ENCODE peak calls at places on chromosomes 7 and 10, in four cellular contexts. One of them, this sample, is unnamed. For H3K4me1, the result is how much of the 10 kb centered on the place peaks cover.

GRCh38 chr7:141181812-141182211 is 107.9 kb downstream of the TMEM178B start:
- DNase-seq in SJSA1: no peak
- DNase-seq in psoas muscle: no peak
- DNase-seq in H1: no peak
- DNase-seq in this sample: no peak

GRCh38 chr10:118002581-118002980 is 44.2 kb downstream of the RAB11FIP2 start:
- DNase-seq in H1: no peak
- DNase-seq in psoas muscle: no peak
- DNase-seq in SJSA1: no peak
- DNase-seq in this sample: no peak

GRCh38 chr10:126921162-126921561 is 15.9 kb downstream of the DOCK1 start:
- DNase-seq in psoas muscle: no peak
- DNase-seq in H1: no peak
- DNase-seq in SJSA1: no peak
- DNase-seq in this sample: no peak

GRCh38 chr10:115417585-115418265 is 324.6 kb downstream of the ATRNL1 start:
- DNase-seq in psoas muscle: no peak
- DNase-seq in SJSA1: peak
- DNase-seq in H1: peak
- DNase-seq in this sample: no peak

GRCh38 chr7:16504019-16504418 is 22.6 kb upstream of the LRRC72 start:
- DNase-seq in SJSA1: peak
- DNase-seq in H1: no peak
- DNase-seq in psoas muscle: no peak
- DNase-seq in this sample: no peak

GRCh38 chr7:19106308-19107141 is 10.9 kb downstream of the TWIST1 start:
- DNase-seq in psoas muscle: no peak
- DNase-seq in H1: no peak
- DNase-seq in SJSA1: peak
- DNase-seq in this sample: no peak

GRCh38 chr7:131735151-131735550 is 178.7 kb upstream of the PODXL start:
- DNase-seq in H1: no peak
- DNase-seq in SJSA1: no peak
- DNase-seq in psoas muscle: no peak
- DNase-seq in this sample: no peak

GRCh38 chr7:1966631-1967200 is 266.0 kb downstream of the MAD1L1 start:
- DNase-seq in SJSA1: no peak
- DNase-seq in H1: no peak
- DNase-seq in psoas muscle: no peak
- DNase-seq in this sample: no peak

DNA sequence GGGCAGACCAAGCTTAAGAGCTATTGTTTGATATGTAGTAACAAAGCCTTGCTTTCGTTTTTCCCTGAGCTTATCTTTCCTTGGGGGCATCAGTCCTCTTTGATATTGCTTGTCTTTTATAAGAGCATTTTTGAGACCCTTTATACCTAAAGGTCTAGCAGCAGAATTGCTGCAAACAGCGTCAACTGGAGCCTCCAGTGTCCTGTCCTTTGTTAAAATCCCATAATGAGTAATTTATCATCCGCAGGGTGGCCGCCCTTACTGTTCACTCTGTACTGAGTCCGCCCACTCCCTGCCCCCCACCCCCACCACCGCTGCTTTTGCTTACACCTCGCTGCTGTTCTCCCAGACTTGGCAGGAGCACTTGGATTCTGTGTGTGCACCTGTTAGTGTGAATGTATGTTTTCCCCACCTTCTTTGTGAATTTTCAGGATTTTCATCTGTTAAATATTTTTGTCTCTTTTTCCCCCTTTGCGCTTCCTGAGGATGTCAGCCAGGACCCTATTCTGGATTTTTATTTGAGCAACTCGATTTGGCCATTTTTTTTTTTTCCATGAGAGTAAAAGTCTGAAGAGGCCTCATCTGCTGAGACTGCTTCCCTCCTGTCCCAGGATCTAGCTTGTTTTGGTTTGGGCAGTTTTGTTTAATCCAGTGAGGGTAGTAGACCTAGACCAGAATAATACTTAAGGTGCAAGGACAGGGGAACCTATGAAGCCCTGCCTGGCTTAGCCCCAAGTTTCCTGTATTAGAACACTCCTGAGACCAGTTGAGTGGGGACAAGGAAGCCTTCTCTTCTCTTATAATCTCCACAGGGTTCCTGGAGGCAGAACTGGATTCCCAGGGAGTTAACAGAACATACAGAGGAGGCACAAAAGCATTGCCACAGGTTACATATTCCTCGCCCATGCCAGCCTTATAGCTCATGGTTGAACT is 8.1 kb downstream of the AGFG2 start:
- DNase-seq in H1: no peak
- DNase-seq in psoas muscle: no peak
- DNase-seq in SJSA1: no peak
- DNase-seq in this sample: peak
- H3K4me1 ChIP-seq in H1: under half
- H3K4me1 ChIP-seq in psoas muscle: under half
- H3K4me1 ChIP-seq in SJSA1: under half
- H3K4me1 ChIP-seq in this sample: half or more

GRCh38 chr7:136036336-136036735 is 59.2 kb upstream of the MTPN start:
- DNase-seq in SJSA1: peak
- DNase-seq in psoas muscle: no peak
- DNase-seq in H1: no peak
- DNase-seq in this sample: no peak
- H3K4me1 ChIP-seq in SJSA1: under half
- H3K4me1 ChIP-seq in psoas muscle: under half
- H3K4me1 ChIP-seq in H1: under half
- H3K4me1 ChIP-seq in this sample: under half

DNA sequence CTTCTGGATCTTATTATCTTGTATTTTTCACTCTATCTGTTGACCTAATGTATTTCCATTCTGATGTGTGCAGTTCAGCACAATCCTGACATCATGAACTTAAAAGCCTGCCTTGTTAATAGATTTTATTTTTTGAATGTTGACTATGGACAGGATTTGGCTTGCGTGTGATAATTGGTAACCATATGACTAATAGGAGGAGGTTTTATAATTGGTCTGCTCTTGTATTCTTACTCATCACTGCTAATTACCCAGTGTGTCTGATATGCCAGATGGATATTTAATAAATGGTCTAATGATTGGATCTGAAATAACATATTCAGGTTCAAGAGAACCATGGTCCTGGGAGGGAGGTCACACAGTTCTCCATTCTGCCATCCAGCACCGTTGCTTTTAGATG is 45.9 kb downstream of the MTURN start:
- DNase-seq in psoas muscle: no peak
- DNase-seq in H1: no peak
- DNase-seq in SJSA1: no peak
- DNase-seq in this sample: no peak
- H3K4me1 ChIP-seq in psoas muscle: half or more
- H3K4me1 ChIP-seq in H1: under half
- H3K4me1 ChIP-seq in SJSA1: under half
- H3K4me1 ChIP-seq in this sample: under half

GRCh38 chr10:119391430-119392313 is 150.8 kb downstream of the RGS10 start:
- DNase-seq in H1: no peak
- DNase-seq in SJSA1: no peak
- DNase-seq in psoas muscle: no peak
- DNase-seq in this sample: no peak
- H3K4me1 ChIP-seq in H1: under half
- H3K4me1 ChIP-seq in SJSA1: under half
- H3K4me1 ChIP-seq in psoas muscle: under half
- H3K4me1 ChIP-seq in this sample: under half

GRCh38 chr10:102678842-102679289 is 34.6 kb downstream of the TRIM8 start:
- DNase-seq in psoas muscle: peak
- DNase-seq in SJSA1: peak
- DNase-seq in H1: no peak
- DNase-seq in this sample: peak

GRCh38 chr10:102675151-102675886 is 31.0 kb downstream of the TRIM8 start:
- DNase-seq in SJSA1: peak
- DNase-seq in psoas muscle: no peak
- DNase-seq in H1: no peak
- DNase-seq in this sample: no peak

GRCh38 chr10:102675887-102676616 is 31.8 kb downstream of the TRIM8 start:
- DNase-seq in SJSA1: peak
- DNase-seq in psoas muscle: no peak
- DNase-seq in H1: no peak
- DNase-seq in this sample: no peak

GRCh38 chr10:102677736-102678354 is 33.6 kb downstream of the TRIM8 start:
- DNase-seq in SJSA1: no peak
- DNase-seq in H1: no peak
- DNase-seq in psoas muscle: no peak
- DNase-seq in this sample: no peak

GRCh38 chr10:102676916-102677315 is 32.6 kb downstream of the TRIM8 start:
- DNase-seq in SJSA1: peak
- DNase-seq in H1: no peak
- DNase-seq in psoas muscle: no peak
- DNase-seq in this sample: no peak
- H3K4me1 ChIP-seq in SJSA1: half or more
- H3K4me1 ChIP-seq in H1: under half
- H3K4me1 ChIP-seq in psoas muscle: under half
- H3K4me1 ChIP-seq in this sample: under half

GRCh38 chr10:43254881-43255643 is 11.8 kb downstream of the RASGEF1A start:
- DNase-seq in H1: no peak
- DNase-seq in SJSA1: no peak
- DNase-seq in psoas muscle: no peak
- DNase-seq in this sample: no peak

GRCh38 chr10:43255644-43256431 is 11.0 kb downstream of the RASGEF1A start:
- DNase-seq in psoas muscle: no peak
- DNase-seq in SJSA1: no peak
- DNase-seq in H1: no peak
- DNase-seq in this sample: no peak

GRCh38 chr10:43257210-43258031 is 9.4 kb downstream of the RASGEF1A start:
- DNase-seq in H1: no peak
- DNase-seq in SJSA1: no peak
- DNase-seq in psoas muscle: no peak
- DNase-seq in this sample: no peak

GRCh38 chr10:43258032-43258921 is 8.6 kb downstream of the RASGEF1A start:
- DNase-seq in SJSA1: no peak
- DNase-seq in psoas muscle: no peak
- DNase-seq in H1: no peak
- DNase-seq in this sample: no peak

DNA sequence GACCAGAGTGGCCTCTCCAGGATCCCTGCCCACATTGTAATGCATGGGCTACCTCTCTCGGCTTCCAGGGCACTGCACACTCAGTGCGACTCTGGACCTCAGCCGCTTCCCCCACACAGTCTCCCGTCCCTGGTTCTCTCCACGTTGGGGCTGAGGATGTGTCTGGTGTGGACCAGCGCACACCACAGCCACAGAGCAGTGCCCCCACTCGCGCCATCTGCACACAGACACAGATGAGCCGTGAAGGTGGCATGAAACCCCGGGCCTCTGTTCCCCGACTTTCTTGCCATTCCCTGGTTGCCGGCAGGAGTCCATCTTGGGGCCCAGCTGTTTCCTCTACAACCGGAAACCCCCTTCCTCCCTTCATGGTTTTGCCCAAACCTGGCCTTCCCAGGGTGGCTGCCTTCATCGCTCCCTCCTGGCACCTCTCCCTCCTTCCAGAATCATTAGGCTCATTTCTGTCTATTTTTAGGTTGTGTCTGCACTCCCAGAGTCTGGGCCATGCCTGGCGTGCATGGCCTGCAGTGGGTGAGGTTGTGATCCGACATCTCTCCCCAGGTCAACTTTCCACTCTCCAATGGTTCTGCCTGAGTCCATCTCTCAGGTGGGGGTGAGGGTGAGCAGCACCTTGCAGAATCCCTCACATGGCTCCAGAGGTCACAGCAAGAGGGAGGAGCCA is 10.2 kb downstream of the RASGEF1A start:
- DNase-seq in H1: no peak
- DNase-seq in psoas muscle: no peak
- DNase-seq in SJSA1: no peak
- DNase-seq in this sample: no peak
- H3K4me1 ChIP-seq in H1: under half
- H3K4me1 ChIP-seq in psoas muscle: under half
- H3K4me1 ChIP-seq in SJSA1: under half
- H3K4me1 ChIP-seq in this sample: under half

GRCh38 chr10:99522511-99523250 is 10.1 kb upstream of the NKX2-3 start:
- DNase-seq in H1: no peak
- DNase-seq in SJSA1: no peak
- DNase-seq in psoas muscle: no peak
- DNase-seq in this sample: no peak

GRCh38 chr10:99523251-99523773 is 9.4 kb upstream of the NKX2-3 start:
- DNase-seq in SJSA1: no peak
- DNase-seq in H1: no peak
- DNase-seq in psoas muscle: no peak
- DNase-seq in this sample: no peak

GRCh38 chr10:99525897-99526296 is 6.8 kb upstream of the NKX2-3 start:
- DNase-seq in SJSA1: no peak
- DNase-seq in H1: no peak
- DNase-seq in psoas muscle: no peak
- DNase-seq in this sample: no peak

GRCh38 chr10:99524736-99525380 is 7.9 kb upstream of the NKX2-3 start:
- DNase-seq in H1: no peak
- DNase-seq in psoas muscle: no peak
- DNase-seq in SJSA1: no peak
- DNase-seq in this sample: no peak

DNA sequence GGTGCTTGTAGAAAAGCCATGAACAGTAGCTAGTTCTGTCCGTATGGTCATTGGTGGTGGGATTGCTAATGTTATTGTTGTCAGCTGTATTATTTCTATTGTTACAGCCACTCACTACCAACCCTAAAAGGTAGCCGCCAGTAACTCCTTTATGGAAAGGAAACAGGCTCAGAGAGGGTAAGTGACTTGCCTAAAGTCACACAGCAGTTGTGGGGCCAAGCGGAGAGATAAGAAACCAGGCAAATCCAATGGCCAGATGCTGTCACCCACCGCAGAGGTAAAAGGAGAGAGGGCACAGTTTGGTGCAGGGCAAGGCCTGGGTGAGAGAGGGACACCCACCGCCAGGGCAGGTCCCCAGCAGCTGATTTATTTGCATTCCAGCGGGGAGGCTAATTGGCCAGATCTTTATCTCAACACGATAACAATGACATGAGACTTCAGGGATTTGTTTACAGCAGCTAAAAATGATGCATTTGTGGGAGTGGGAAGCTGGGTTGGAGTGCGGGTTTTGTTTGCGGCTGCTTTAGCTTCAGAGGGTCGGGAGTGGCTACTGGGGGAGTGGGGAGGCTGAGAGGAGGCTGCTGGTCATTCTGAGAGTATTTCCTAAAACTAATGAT is 8.6 kb upstream of the NKX2-3 start:
- DNase-seq in SJSA1: no peak
- DNase-seq in psoas muscle: no peak
- DNase-seq in H1: no peak
- DNase-seq in this sample: no peak
- H3K4me1 ChIP-seq in SJSA1: under half
- H3K4me1 ChIP-seq in psoas muscle: under half
- H3K4me1 ChIP-seq in H1: under half
- H3K4me1 ChIP-seq in this sample: under half

DNA sequence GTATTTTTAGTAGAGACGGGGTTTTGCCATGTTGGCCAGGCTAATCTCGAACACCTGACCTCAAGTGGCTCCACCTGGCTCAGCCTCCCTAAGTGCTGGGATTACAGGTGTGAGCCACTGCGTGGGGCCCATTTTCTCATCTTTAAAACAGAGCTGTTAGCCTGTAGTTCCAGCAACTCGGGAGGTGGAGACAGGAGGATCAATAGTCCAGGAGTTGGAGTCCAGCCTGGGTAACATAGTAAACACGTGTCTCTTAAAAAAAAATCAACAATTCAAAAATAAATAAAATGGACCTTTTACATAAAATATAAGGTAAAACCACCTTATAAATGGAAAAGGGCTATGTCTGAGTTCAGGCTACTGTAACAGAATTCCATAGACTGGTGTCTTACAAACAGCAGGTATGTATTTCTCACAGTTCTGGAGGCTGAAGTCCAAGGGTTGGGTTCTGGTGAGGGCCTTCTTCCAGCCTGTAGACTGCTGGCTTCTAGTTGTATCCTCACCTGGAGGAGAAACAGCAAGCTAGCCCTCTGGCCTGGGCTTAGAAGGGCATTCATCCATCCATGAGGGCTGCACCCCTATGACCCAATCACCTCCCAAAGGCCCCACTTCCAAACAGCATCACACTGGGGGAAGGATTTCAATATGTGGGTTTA is 7.0 kb upstream of the PVRIG start:
- DNase-seq in H1: no peak
- DNase-seq in psoas muscle: no peak
- DNase-seq in SJSA1: no peak
- DNase-seq in this sample: no peak
- H3K4me1 ChIP-seq in H1: under half
- H3K4me1 ChIP-seq in psoas muscle: under half
- H3K4me1 ChIP-seq in SJSA1: under half
- H3K4me1 ChIP-seq in this sample: under half

This sample was measured in right lobe of liver.